ENCODE peak calls at places on chromosomes 5 and 9, in seven cellular contexts. Z is A549, M is adrenal gland, T is neural progenitor cell, K is tibial nerve, W is fibroblast of lung, R is heart left ventricle. F is an unnamed sample.

GRCh38 chr9:76713371-76713770 is 50.9 kb upstream of the PCA3 start:
- DNase-seq in R (no peak), T (no peak), K (no peak), W (no peak), M (no peak), Z (no peak), F (no peak)

GRCh38 chr5:159135896-159136531 is 36.3 kb upstream of the EBF1 start:
- DNase-seq in W (peak; percentile 67), K (no peak), T (no peak), Z (peak; percentile 18), R (no peak), M (no peak), F (peak; percentile 52)

GRCh38 chr9:22146604-22147003 is 137.5 kb upstream of the CDKN2B start:
- DNase-seq in R (no peak), T (no peak), M (no peak), W (no peak), K (no peak), Z (no peak), F (no peak)

GRCh38 chr9:4238522-4238921 is 61.3 kb downstream of the GLIS3 start:
- DNase-seq in T (no peak), K (no peak), M (no peak), W (no peak), R (no peak), Z (no peak), F (peak; percentile 82)

GRCh38 chr9:3235497-3235896 is 290.3 kb downstream of the RFX3 start:
- DNase-seq in W (no peak), R (no peak), Z (no peak), K (no peak), M (no peak), T (no peak), F (no peak)

GRCh38 chr9:37953775-37954437 is 50.0 kb upstream of the SLC25A51 start:
- DNase-seq in T (no peak), R (no peak), Z (peak; percentile 92), W (peak; percentile 97), K (no peak), M (peak; percentile 56), F (peak; percentile 91)

GRCh38 chr5:3325206-3325605 is 270.4 kb upstream of the IRX1 start:
- DNase-seq in R (no peak), T (peak; percentile 11), M (no peak), Z (no peak), K (no peak), W (no peak), F (peak; percentile 56)

GRCh38 chr9:136294437-136294836 is 9.5 kb downstream of the CCDC187 start:
- DNase-seq in Z (no peak), W (no peak), R (no peak), M (no peak), T (no peak), K (no peak), F (no peak)

GRCh38 chr5:132072508-132072907 is 1.1 kb upstream of the CSF2 start:
- DNase-seq in K (no peak), M (no peak), W (no peak), T (no peak), R (no peak), Z (no peak), F (no peak)

GRCh38 chr9:16708638-16709435 is 161.6 kb downstream of the BNC2 start:
- DNase-seq in M (no peak), R (no peak), Z (no peak), K (no peak), W (peak; percentile 82), T (peak; percentile 72), F (no peak)

GRCh38 chr9:85940832-85941616 is at the start of gene NAA35:
- DNase-seq in W (peak; percentile 97), T (peak; percentile 98), K (peak; percentile 98), Z (peak; percentile 95), R (peak; percentile 99), M (peak; percentile 99), F (peak; percentile 96)

GRCh38 chr9:16057541-16057940 is 504.7 kb downstream of the CCDC171 start:
- DNase-seq in T (no peak), K (no peak), W (no peak), M (no peak), R (no peak), Z (no peak), F (no peak)

GRCh38 chr9:80841888-80842287 is 847.5 kb downstream of the TLE1 start:
- DNase-seq in K (no peak), Z (no peak), W (no peak), M (no peak), R (no peak), T (no peak), F (no peak)

GRCh38 chr5:147180751-147181150 is 54.1 kb upstream of the STK32A start:
- DNase-seq in T (no peak), W (no peak), K (no peak), M (no peak), R (no peak), Z (no peak), F (no peak)

GRCh38 chr9:102295188-102295587 is 556.7 kb upstream of the GRIN3A start:
- DNase-seq in K (no peak), T (no peak), M (no peak), Z (no peak), W (no peak), R (no peak), F (no peak)

GRCh38 chr9:123406691-123407536 is 50.9 kb downstream of the CRB2 start:
- DNase-seq in K (no peak), M (no peak), Z (no peak), W (peak; percentile 35), T (peak; percentile 74), R (no peak), F (no peak)

GRCh38 chr5:122478741-122479459 is 166.9 kb downstream of the SNCAIP start:
- DNase-seq in Z (peak; percentile 27), M (no peak), K (no peak), R (no peak), W (peak; percentile 81), T (no peak), F (no peak)

DNA sequence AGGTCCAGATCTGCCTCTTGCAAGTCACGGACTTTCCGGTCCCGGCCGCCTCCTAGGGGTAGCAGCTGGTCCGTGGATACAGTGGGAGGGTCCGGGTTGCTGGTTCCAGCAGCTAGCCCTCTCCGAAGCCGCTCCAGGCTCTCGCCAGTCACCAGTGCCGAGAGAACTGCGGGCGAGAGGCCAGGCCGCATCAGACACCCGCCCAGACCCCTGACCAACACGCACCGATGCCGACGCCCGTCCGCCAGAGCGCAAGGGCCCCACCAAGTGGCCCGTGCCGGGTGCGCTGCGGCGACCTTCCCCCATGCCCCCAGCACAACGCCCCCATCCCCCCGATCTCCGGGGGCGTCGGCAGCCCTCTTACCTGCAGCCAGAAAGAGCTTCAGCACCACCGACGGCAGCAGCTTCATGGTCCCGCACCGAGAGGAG is 470 bp downstream of the HBEGF start:
- DNase-seq in M (peak; percentile 68), Z (peak; percentile 67), R (peak; percentile 74), T (peak; percentile 85), W (peak; percentile 58), K (no peak), F (peak; percentile 55)
- TF ChIP-seq CTCF in M (peak; percentile 29), Z (peak; percentile 64), R (peak; percentile 66), T (peak; percentile 47), W (peak; percentile 41), K (peak; percentile 50), F (peak; percentile 48)

GRCh38 chr5:7376889-7377288 is 19.0 kb upstream of the ADCY2 start:
- DNase-seq in T (no peak), W (no peak), K (peak; percentile 25), R (no peak), Z (no peak), M (no peak), F (no peak)

GRCh38 chr5:7374186-7374585 is 21.8 kb upstream of the ADCY2 start:
- DNase-seq in Z (no peak), K (no peak), M (no peak), R (no peak), W (no peak), T (no peak), F (no peak)

GRCh38 chr5:7372399-7372798 is 23.5 kb upstream of the ADCY2 start:
- DNase-seq in K (no peak), W (no peak), M (no peak), Z (no peak), R (no peak), T (no peak), F (no peak)

GRCh38 chr5:7382588-7382987 is 13.3 kb upstream of the ADCY2 start:
- DNase-seq in M (no peak), Z (no peak), W (no peak), K (no peak), T (no peak), R (no peak), F (no peak)

DNA sequence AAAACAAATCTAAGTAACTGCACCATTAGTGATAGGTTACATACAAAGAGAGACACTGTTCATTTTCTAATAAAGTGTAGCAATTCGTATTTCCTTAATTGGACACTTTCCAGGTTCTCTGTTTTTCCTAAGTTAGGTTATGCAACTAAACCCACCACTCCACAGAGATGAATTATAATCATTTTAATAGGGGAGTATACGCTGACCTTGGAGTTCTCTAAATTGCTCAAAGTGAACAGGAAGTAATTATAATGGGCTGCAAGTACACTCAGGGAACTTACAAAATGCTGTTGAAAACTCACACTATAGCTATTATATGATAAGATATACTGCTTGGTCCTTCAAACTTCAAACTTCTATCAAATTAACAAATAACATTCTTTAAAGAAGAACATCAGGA is 18.2 kb upstream of the ADCY2 start:
- DNase-seq in W (no peak), R (no peak), K (no peak), M (no peak), T (no peak), Z (no peak), F (no peak)
- H3K4me3 ChIP-seq in W (no peak overlapping the region), R (no peak overlapping the region), K (no peak overlapping the region), M (no peak overlapping the region), T (no peak overlapping the region), Z (no peak overlapping the region), F (no peak overlapping the region)

GRCh38 chr5:43515678-43516048 is 715 bp upstream of the C5orf34 start:
- DNase-seq in R (no peak), K (no peak), M (no peak), W (no peak), T (no peak), Z (no peak), F (no peak)

GRCh38 chr5:43520615-43521014 is 5.7 kb upstream of the C5orf34 start:
- DNase-seq in Z (no peak), K (no peak), T (no peak), W (no peak), M (no peak), R (no peak), F (no peak)

GRCh38 chr5:43514471-43514815 is 505 bp downstream of the C5orf34 start:
- DNase-seq in R (no peak), T (no peak), W (peak; percentile 75), Z (peak; percentile 49), K (no peak), M (no peak), F (peak; percentile 75)

GRCh38 chr5:43514816-43515677 is at the start of gene C5orf34:
- DNase-seq in Z (peak; percentile 98), K (peak; percentile 99), W (peak; percentile 96), R (peak; percentile 97), T (peak; percentile 98), M (peak; percentile 97), F (peak; percentile 93)
- TF ChIP-seq CTCF in Z (no peak), K (no peak), W (no peak), R (peak; percentile 19), T (peak; percentile 14), M (peak; percentile 1), F (no peak)

DNA sequence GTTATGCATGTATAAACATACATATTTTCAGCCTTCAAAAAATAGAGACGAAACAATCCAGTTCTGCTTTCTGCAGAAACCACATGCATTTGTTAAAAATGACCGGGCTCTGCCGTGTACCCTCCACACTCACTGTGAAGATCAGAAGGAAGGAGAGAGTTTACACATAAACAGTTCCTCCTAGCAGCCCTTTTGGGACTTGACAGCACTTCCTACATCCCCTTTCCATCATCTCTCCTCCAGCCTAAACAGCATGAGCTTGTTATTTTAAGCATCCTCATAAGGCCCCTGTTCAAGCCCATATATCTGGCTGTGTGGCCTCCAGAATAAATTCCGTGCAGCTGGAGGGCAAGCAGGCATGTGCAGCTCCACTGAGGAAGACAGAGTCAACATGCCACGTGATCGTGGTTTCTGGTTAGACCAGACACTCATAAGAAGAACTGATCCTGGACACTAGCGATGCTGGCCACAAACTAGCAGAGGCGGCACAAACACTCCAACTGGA is 42.2 kb downstream of the NIPAL4 start:
- DNase-seq in M (no peak), W (no peak), Z (no peak), T (no peak), R (no peak), K (no peak), F (no peak)
- H3K4me3 ChIP-seq in M (no peak overlapping the region), W (no peak overlapping the region), Z (no peak overlapping the region), T (no peak overlapping the region), R (no peak overlapping the region), K (no peak overlapping the region), F (no peak overlapping the region)

F was measured in AG10803.